ENCODE peak calls at places on chromosomes 11 and 22, in seven cellular contexts. T, S, V, O, W, Z and E are unnamed samples.

GRCh38 chr11:2515401-2516275 is 70.8 kb downstream of the KCNQ1 start:
- DNase-seq in Z (peak), V (no peak), O (peak), T (no peak), W (no peak), S (peak), E (no peak)

GRCh38 chr11:14270690-14271542 is 88.1 kb downstream of the RRAS2 start:
- DNase-seq in W (no peak), Z (no peak), V (no peak), S (peak), T (no peak), O (no peak), E (no peak)

GRCh38 chr11:94132152-94132558 is 3.5 kb downstream of the PANX1 start:
- DNase-seq in V (no peak), S (no peak), W (no peak), T (peak), O (no peak), Z (no peak), E (no peak)

GRCh38 chr22:35383679-35384071 is 2.8 kb downstream of the HMOX1 start:
- DNase-seq in W (no peak), S (no peak), O (no peak), V (no peak), Z (no peak), T (no peak), E (no peak)

GRCh38 chr11:35367491-35367890 is 51.9 kb downstream of the SLC1A2 start:
- DNase-seq in T (no peak), O (no peak), S (no peak), Z (no peak), W (no peak), V (peak), E (no peak)

GRCh38 chr22:30919973-30920372 is 48.6 kb downstream of the MORC2 start:
- DNase-seq in O (no peak), T (no peak), V (no peak), Z (no peak), S (no peak), W (no peak), E (no peak)

GRCh38 chr11:28860898-28861297 is 752.7 kb downstream of the METTL15 start:
- DNase-seq in V (peak), S (no peak), W (no peak), Z (no peak), O (no peak), T (no peak), E (no peak)

GRCh38 chr11:112634551-112634950 is 326.7 kb upstream of the NCAM1 start:
- DNase-seq in O (no peak), Z (no peak), S (no peak), W (no peak), T (no peak), V (no peak), E (no peak)

GRCh38 chr22:46078241-46079092 is 71.9 kb upstream of the PPARA start:
- DNase-seq in W (no peak), T (no peak), Z (peak), V (no peak), S (peak), O (no peak), E (no peak)